ENCODE peak calls at places on chromosomes 16 and 17, in eight cellular contexts. U is HFFc6, D is stomach, C is right lobe of liver, E is GM20000, P is A549, F is brain microvascular endothelial cell, G is AG09319. V is an unnamed sample.

GRCh38 chr16:4935231-4935855 is 1.6 kb downstream of the PPL start:
- DNase-seq in U (peak; percentile 20), P (no peak), F (no peak), C (peak; percentile 92), E (no peak), D (peak; percentile 83), G (peak; percentile 84), V (peak; percentile 49)

GRCh38 chr16:47779201-47780016 is 318.3 kb downstream of the PHKB start:
- DNase-seq in C (peak; percentile 21), F (peak; percentile 42), P (peak; percentile 11), D (no peak), E (peak; percentile 46), U (no peak), G (no peak), V (peak; percentile 6)

GRCh38 chr17:68600881-68601564 is at the start of gene FAM20A:
- DNase-seq in E (peak; percentile 25), G (no peak), P (peak; percentile 24), U (no peak), D (peak; percentile 87), F (no peak), C (peak; percentile 91), V (peak; percentile 50)

GRCh38 chr16:81451753-81452680 is 7.4 kb downstream of the CMIP start:
- DNase-seq in U (no peak), F (no peak), E (no peak), G (no peak), P (no peak), D (no peak), C (peak; percentile 51), V (no peak)

GRCh38 chr17:81066072-81066471 is 31.1 kb downstream of the BAIAP2 start:
- DNase-seq in E (no peak), C (peak; percentile 74), U (no peak), P (no peak), G (no peak), F (no peak), D (peak; percentile 88), V (peak; percentile 62)

GRCh38 chr16:70254095-70254964 is 2.6 kb upstream of the EXOSC6 start:
- DNase-seq in U (no peak), C (no peak), D (no peak), F (peak; percentile 56), P (no peak), E (no peak), G (no peak), V (no peak)

GRCh38 chr17:19361326-19361725 is 1.2 kb downstream of the B9D1 start:
- DNase-seq in G (no peak), C (no peak), P (no peak), F (no peak), E (no peak), U (no peak), D (no peak), V (no peak)

GRCh38 chr16:57503366-57503765 is 17.1 kb upstream of the DOK4 start:
- DNase-seq in E (no peak), F (no peak), C (no peak), P (no peak), U (no peak), D (no peak), G (no peak), V (no peak)

GRCh38 chr17:46003907-46004748 is 5.1 kb downstream of the STH start:
- DNase-seq in P (no peak), F (no peak), U (no peak), D (peak; percentile 84), E (no peak), C (peak; percentile 76), G (peak; percentile 14), V (peak; percentile 62)

GRCh38 chr16:83271123-83271522 is 536.7 kb upstream of the HSBP1 start:
- DNase-seq in P (no peak), U (no peak), D (no peak), G (no peak), F (no peak), E (no peak), C (no peak), V (no peak)

GRCh38 chr17:27384261-27384701 is 72.0 kb upstream of the KSR1 start:
- DNase-seq in U (peak; percentile 98), D (peak; percentile 63), E (no peak), C (peak; percentile 45), G (peak; percentile 70), F (peak; percentile 71), P (peak; percentile 67), V (peak; percentile 29)

GRCh38 chr17:39742856-39743436 is 5.2 kb downstream of the GRB7 start:
- DNase-seq in G (no peak), F (no peak), D (no peak), U (no peak), P (no peak), E (no peak), C (no peak), V (peak; percentile 75)

GRCh38 chr16:12584488-12585233 is 219.0 kb downstream of the CPPED1 start:
- DNase-seq in P (no peak), U (no peak), F (no peak), G (no peak), C (no peak), D (no peak), E (no peak), V (peak; percentile 43)

GRCh38 chr16:11967195-11967911 is 2.3 kb downstream of the TNFRSF17 start:
- DNase-seq in F (no peak), P (no peak), C (no peak), E (no peak), D (no peak), G (no peak), U (no peak), V (no peak)

GRCh38 chr17:27577124-27577761 is 53.7 kb upstream of the LGALS9 start:
- DNase-seq in P (no peak), C (no peak), E (no peak), G (no peak), F (peak; percentile 66), D (no peak), U (peak; percentile 41), V (no peak)

GRCh38 chr16:50451951-50452508 is 83.2 kb upstream of the BRD7 start:
- DNase-seq in G (no peak), E (no peak), U (no peak), C (no peak), P (no peak), D (no peak), F (no peak), V (no peak)

GRCh38 chr16:84193480-84193879 is 2.5 kb downstream of the ADAD2 start:
- DNase-seq in F (no peak), G (no peak), P (no peak), C (no peak), D (no peak), U (no peak), E (no peak), V (no peak)

GRCh38 chr16:83068686-83069085 is 441.9 kb downstream of the CDH13 start:
- DNase-seq in C (no peak), D (no peak), U (no peak), E (no peak), F (peak; percentile 49), G (peak; percentile 4), P (no peak), V (no peak)

GRCh38 chr17:14513835-14514234 is 213.0 kb downstream of the HS3ST3B1 start:
- DNase-seq in G (no peak), P (no peak), E (no peak), F (no peak), U (no peak), C (no peak), D (no peak), V (no peak)

GRCh38 chr16:56267888-56268287 is 76.6 kb downstream of the GNAO1 start:
- DNase-seq in U (no peak), P (no peak), G (no peak), E (no peak), D (no peak), C (no peak), F (no peak), V (no peak)

GRCh38 chr16:56270828-56271227 is 79.5 kb downstream of the GNAO1 start:
- DNase-seq in P (no peak), E (no peak), F (no peak), G (no peak), U (no peak), D (no peak), C (no peak), V (no peak)

GRCh38 chr16:56269276-56269675 is 78.0 kb downstream of the GNAO1 start:
- DNase-seq in F (no peak), C (no peak), U (no peak), G (no peak), P (no peak), E (no peak), D (no peak), V (no peak)

GRCh38 chr16:56268799-56269198 is 77.5 kb downstream of the GNAO1 start:
- DNase-seq in G (no peak), F (no peak), D (no peak), P (no peak), C (no peak), U (no peak), E (no peak), V (no peak)

DNA sequence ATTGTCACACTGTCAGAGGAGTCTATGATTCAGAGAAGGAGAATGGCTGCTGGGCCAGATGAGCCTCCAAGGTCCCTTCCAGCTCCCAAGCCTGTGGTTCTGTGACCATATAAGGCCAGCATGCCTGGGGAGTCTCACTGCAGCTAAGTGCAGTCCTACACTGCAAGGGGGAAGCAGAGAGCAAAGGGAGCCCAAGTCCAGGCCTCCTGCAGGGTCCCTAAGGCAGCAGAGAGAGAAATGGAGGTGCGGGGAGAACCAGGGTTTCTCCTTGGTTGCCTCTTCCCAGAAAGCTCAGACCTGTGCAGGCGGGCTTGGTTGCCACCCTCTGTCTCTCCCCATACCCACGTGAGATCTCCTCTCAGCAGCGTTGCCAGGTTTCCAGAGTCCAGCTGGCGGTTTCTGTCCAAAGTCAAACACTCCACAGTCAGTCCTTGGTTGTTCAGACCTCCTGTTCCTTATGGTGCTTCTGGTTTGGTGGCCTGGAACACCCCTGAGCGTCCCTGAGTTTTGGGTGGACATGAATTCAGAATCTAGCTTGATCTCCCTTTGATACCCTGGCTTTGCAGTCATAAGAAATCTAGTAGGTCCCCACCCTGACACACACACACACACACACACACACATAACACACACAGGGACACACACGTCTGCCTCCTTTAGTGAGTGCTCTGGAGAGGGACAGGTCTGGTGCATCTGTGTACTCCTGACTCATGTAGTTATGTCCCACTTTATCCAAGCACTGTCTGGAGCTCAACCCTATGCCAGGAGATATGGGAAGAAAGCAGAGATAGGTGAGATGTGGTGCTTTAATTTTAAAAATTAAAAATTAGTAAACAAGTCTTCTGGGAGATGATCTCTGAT is 78.8 kb downstream of the GNAO1 start:
- DNase-seq in C (peak; percentile 68), U (peak; percentile 80), P (peak; percentile 31), G (peak; percentile 15), D (no peak), F (peak; percentile 81), E (no peak), V (no peak)
- TF ChIP-seq CTCF in C (no peak), U (peak; percentile 58), P (no peak), G (peak; percentile 18), D (no peak), F (peak; percentile 72), E (no peak), V (no peak)

GRCh38 chr17:9936075-9936474 is 31.0 kb upstream of the RCVRN start:
- DNase-seq in F (no peak), U (no peak), C (no peak), G (no peak), E (no peak), P (no peak), D (no peak), V (no peak)
- TF ChIP-seq CTCF in F (no peak), U (no peak), C (no peak), G (no peak), E (no peak), P (no peak), D (no peak), V (no peak)

GRCh38 chr16:51685498-51685897 is 534.4 kb upstream of the SALL1 start:
- DNase-seq in U (no peak), G (no peak), C (no peak), F (no peak), P (no peak), D (no peak), E (no peak), V (no peak)
- TF ChIP-seq CTCF in U (no peak), G (no peak), C (no peak), F (no peak), P (no peak), D (no peak), E (no peak), V (no peak)

GRCh38 chr17:20927586-20927985 is 115.2 kb downstream of the USP22 start:
- DNase-seq in C (no peak), E (no peak), U (no peak), G (no peak), P (no peak), F (no peak), D (no peak), V (no peak)
- TF ChIP-seq CTCF in C (no peak), E (no peak), U (no peak), G (no peak), P (no peak), F (no peak), D (no peak), V (no peak)